ENCODE peak calls at places on chromosomes 5 and 9, in six cellular contexts. L is dermis microvascular lymphatic vessel endothelial cell; S is aorta; Z is activated T-cell treated with anti-CD3 and anti-CD28 coated beads for 4 hours; V is activated naive CD8-positive, alpha-beta T cell treated with anti-CD3 and anti-CD28 coated beads, Interleukin-2, amount 50 U/mL, for 24 hours; D is NB4. Y is an unnamed sample.

GRCh38 chr9:134637241-134637640 is 4.4 kb upstream of the COL5A1 start:
- DNase-seq in D (no peak), Z (no peak), L (no peak), V (no peak), S (peak), Y (no peak)

GRCh38 chr5:65103674-65104035 is 334.9 kb downstream of the CWC27 start:
- DNase-seq in D (no peak), S (no peak), L (no peak), V (no peak), Z (no peak), Y (no peak)

GRCh38 chr9:20476912-20477311 is 145.4 kb downstream of the MLLT3 start:
- DNase-seq in Z (no peak), D (no peak), L (no peak), S (no peak), V (no peak), Y (no peak)

GRCh38 chr9:137745541-137745991 is 126.8 kb downstream of the EHMT1 start:
- DNase-seq in Z (no peak), D (peak), L (no peak), S (no peak), V (no peak), Y (peak)

GRCh38 chr9:128325629-128326028 is 3.0 kb downstream of the COQ4 start:
- DNase-seq in L (no peak), S (no peak), V (no peak), Z (no peak), D (no peak), Y (no peak)

GRCh38 chr5:69364414-69364813 is 4.9 kb downstream of the AK6 start:
- DNase-seq in Z (no peak), L (no peak), V (no peak), S (no peak), D (peak), Y (no peak)

GRCh38 chr5:175094461-175094860 is 349.5 kb downstream of the DRD1 start:
- DNase-seq in D (no peak), S (no peak), V (no peak), Z (no peak), L (no peak), Y (no peak)

GRCh38 chr5:141618030-141618803 is 583 bp downstream of the DIAPH1 start:
- DNase-seq in S (no peak), V (peak), Z (peak), D (peak), L (peak), Y (peak)

GRCh38 chr9:88691096-88691495 is 156.1 kb downstream of the NXNL2 start:
- DNase-seq in S (no peak), L (no peak), D (no peak), V (no peak), Z (no peak), Y (no peak)

GRCh38 chr5:177049285-177049684 is 26.8 kb downstream of the ZNF346 start:
- DNase-seq in D (peak), L (no peak), V (no peak), S (no peak), Z (no peak), Y (no peak)

GRCh38 chr5:173512637-173513435 is 103.6 kb downstream of the BOD1 start:
- DNase-seq in Z (no peak), L (no peak), V (no peak), S (no peak), D (no peak), Y (no peak)

GRCh38 chr9:110050925-110051355 is 157.0 kb downstream of the C9orf152 start:
- DNase-seq in D (peak), L (no peak), Z (no peak), S (no peak), V (no peak), Y (peak)

GRCh38 chr5:132418876-132419275 is 49.4 kb downstream of the SLC22A5 start:
- DNase-seq in L (no peak), V (no peak), D (no peak), Z (no peak), S (no peak), Y (no peak)

GRCh38 chr5:111237470-111237869 is 13.3 kb downstream of the CAMK4 start:
- DNase-seq in Z (no peak), S (no peak), V (no peak), L (no peak), D (no peak), Y (no peak)